ENCODE peak calls at places on chromosomes 12 and 14, in ten cellular contexts. One of them, this sample, is unnamed.

GRCh38 chr14:22375321-22375930 is 213.6 kb downstream of the DAD1 start:
- DNase-seq in testis: no peak
- DNase-seq in NB4: peak
- DNase-seq in tibial nerve: peak
- DNase-seq in GM12892: no peak
- DNase-seq in erythroblast: peak
- DNase-seq in A549: peak
- DNase-seq in K562: peak
- DNase-seq in H1: no peak
- DNase-seq in body of pancreas: no peak
- DNase-seq in this sample: no peak

GRCh38 chr12:11397366-11397765 is 2.0 kb upstream of the PRB2 start:
- DNase-seq in testis: no peak
- DNase-seq in NB4: peak
- DNase-seq in tibial nerve: no peak
- DNase-seq in GM12892: no peak
- DNase-seq in erythroblast: no peak
- DNase-seq in A549: no peak
- DNase-seq in K562: no peak
- DNase-seq in H1: no peak
- DNase-seq in body of pancreas: no peak
- DNase-seq in this sample: no peak

GRCh38 chr12:62190921-62191746 is 69.1 kb upstream of the USP15 start:
- DNase-seq in testis: peak
- DNase-seq in NB4: no peak
- DNase-seq in tibial nerve: no peak
- DNase-seq in GM12892: peak
- DNase-seq in erythroblast: peak
- DNase-seq in A549: no peak
- DNase-seq in K562: no peak
- DNase-seq in H1: peak
- DNase-seq in body of pancreas: no peak
- DNase-seq in this sample: no peak

GRCh38 chr12:4269279-4269991 is 4.1 kb upstream of the CCND2 start:
- DNase-seq in testis: peak
- DNase-seq in NB4: peak
- DNase-seq in tibial nerve: peak
- DNase-seq in GM12892: no peak
- DNase-seq in erythroblast: peak
- DNase-seq in A549: no peak
- DNase-seq in K562: peak
- DNase-seq in H1: peak
- DNase-seq in body of pancreas: peak
- DNase-seq in this sample: peak

GRCh38 chr12:131892711-131893604 is 1.5 kb upstream of the ULK1 start:
- DNase-seq in testis: no peak
- DNase-seq in NB4: no peak
- DNase-seq in tibial nerve: no peak
- DNase-seq in GM12892: no peak
- DNase-seq in erythroblast: no peak
- DNase-seq in A549: no peak
- DNase-seq in K562: no peak
- DNase-seq in H1: no peak
- DNase-seq in body of pancreas: no peak
- DNase-seq in this sample: no peak

GRCh38 chr14:101477648-101478047 is 83.6 kb upstream of the DIO3 start:
- DNase-seq in testis: peak
- DNase-seq in NB4: no peak
- DNase-seq in tibial nerve: no peak
- DNase-seq in GM12892: no peak
- DNase-seq in erythroblast: no peak
- DNase-seq in A549: no peak
- DNase-seq in K562: no peak
- DNase-seq in H1: no peak
- DNase-seq in body of pancreas: no peak
- DNase-seq in this sample: peak

GRCh38 chr12:20017772-20018171 is 350.6 kb upstream of the PDE3A start:
- DNase-seq in testis: no peak
- DNase-seq in NB4: no peak
- DNase-seq in tibial nerve: no peak
- DNase-seq in GM12892: no peak
- DNase-seq in erythroblast: no peak
- DNase-seq in A549: no peak
- DNase-seq in K562: no peak
- DNase-seq in H1: no peak
- DNase-seq in body of pancreas: no peak
- DNase-seq in this sample: no peak

GRCh38 chr14:95255487-95255886 is 64.2 kb downstream of the CLMN start:
- DNase-seq in testis: no peak
- DNase-seq in NB4: peak
- DNase-seq in tibial nerve: peak
- DNase-seq in GM12892: no peak
- DNase-seq in erythroblast: peak
- DNase-seq in A549: peak
- DNase-seq in K562: peak
- DNase-seq in H1: peak
- DNase-seq in body of pancreas: peak
- DNase-seq in this sample: peak

GRCh38 chr12:113950873-113951272 is 15.3 kb downstream of the RBM19 start:
- DNase-seq in testis: no peak
- DNase-seq in NB4: no peak
- DNase-seq in tibial nerve: no peak
- DNase-seq in GM12892: no peak
- DNase-seq in erythroblast: no peak
- DNase-seq in A549: no peak
- DNase-seq in K562: no peak
- DNase-seq in H1: no peak
- DNase-seq in body of pancreas: no peak
- DNase-seq in this sample: no peak

GRCh38 chr14:68343534-68344093 is 449.3 kb downstream of the ZFP36L1 start:
- DNase-seq in testis: no peak
- DNase-seq in NB4: no peak
- DNase-seq in tibial nerve: no peak
- DNase-seq in GM12892: no peak
- DNase-seq in erythroblast: no peak
- DNase-seq in A549: no peak
- DNase-seq in K562: no peak
- DNase-seq in H1: no peak
- DNase-seq in body of pancreas: no peak
- DNase-seq in this sample: no peak

GRCh38 chr12:7103837-7104236 is 5.2 kb downstream of the C1RL start:
- DNase-seq in testis: no peak
- DNase-seq in NB4: no peak
- DNase-seq in tibial nerve: no peak
- DNase-seq in GM12892: no peak
- DNase-seq in erythroblast: no peak
- DNase-seq in A549: no peak
- DNase-seq in K562: no peak
- DNase-seq in H1: no peak
- DNase-seq in body of pancreas: no peak
- DNase-seq in this sample: no peak

GRCh38 chr12:98296462-98297079 is 218.8 kb upstream of the TMPO start:
- DNase-seq in testis: no peak
- DNase-seq in NB4: no peak
- DNase-seq in tibial nerve: no peak
- DNase-seq in GM12892: no peak
- DNase-seq in erythroblast: no peak
- DNase-seq in A549: no peak
- DNase-seq in K562: no peak
- DNase-seq in H1: peak
- DNase-seq in body of pancreas: no peak
- DNase-seq in this sample: no peak

GRCh38 chr12:85951823-85952222 is 77.7 kb downstream of the NTS start:
- DNase-seq in testis: no peak
- DNase-seq in NB4: peak
- DNase-seq in tibial nerve: no peak
- DNase-seq in GM12892: no peak
- DNase-seq in erythroblast: peak
- DNase-seq in A549: peak
- DNase-seq in K562: no peak
- DNase-seq in H1: no peak
- DNase-seq in body of pancreas: no peak
- DNase-seq in this sample: no peak

GRCh38 chr12:6192604-6193380 is 7.4 kb upstream of the CD9 start:
- DNase-seq in testis: no peak
- DNase-seq in NB4: no peak
- DNase-seq in tibial nerve: no peak
- DNase-seq in GM12892: no peak
- DNase-seq in erythroblast: no peak
- DNase-seq in A549: no peak
- DNase-seq in K562: no peak
- DNase-seq in H1: no peak
- DNase-seq in body of pancreas: no peak
- DNase-seq in this sample: no peak

GRCh38 chr14:26233126-26233525 is 364.7 kb downstream of the NOVA1 start:
- DNase-seq in testis: no peak
- DNase-seq in NB4: no peak
- DNase-seq in tibial nerve: no peak
- DNase-seq in GM12892: no peak
- DNase-seq in erythroblast: no peak
- DNase-seq in A549: no peak
- DNase-seq in K562: no peak
- DNase-seq in H1: no peak
- DNase-seq in body of pancreas: no peak
- DNase-seq in this sample: no peak

GRCh38 chr12:72465940-72466630 is 193.9 kb downstream of the TRHDE start:
- DNase-seq in testis: no peak
- DNase-seq in NB4: no peak
- DNase-seq in tibial nerve: no peak
- DNase-seq in GM12892: no peak
- DNase-seq in erythroblast: peak
- DNase-seq in A549: no peak
- DNase-seq in K562: peak
- DNase-seq in H1: no peak
- DNase-seq in body of pancreas: peak
- DNase-seq in this sample: no peak

GRCh38 chr12:95633049-95633545 is 81.8 kb upstream of the USP44 start:
- DNase-seq in testis: no peak
- DNase-seq in NB4: peak
- DNase-seq in tibial nerve: no peak
- DNase-seq in GM12892: no peak
- DNase-seq in erythroblast: peak
- DNase-seq in A549: peak
- DNase-seq in K562: no peak
- DNase-seq in H1: no peak
- DNase-seq in body of pancreas: no peak
- DNase-seq in this sample: peak

GRCh38 chr14:89011727-89012271 is 187.3 kb downstream of the TTC8 start:
- DNase-seq in testis: no peak
- DNase-seq in NB4: no peak
- DNase-seq in tibial nerve: no peak
- DNase-seq in GM12892: no peak
- DNase-seq in erythroblast: no peak
- DNase-seq in A549: peak
- DNase-seq in K562: peak
- DNase-seq in H1: no peak
- DNase-seq in body of pancreas: no peak
- DNase-seq in this sample: no peak

GRCh38 chr12:6295187-6295811 is 15.2 kb upstream of the PLEKHG6 start:
- DNase-seq in testis: no peak
- DNase-seq in NB4: no peak
- DNase-seq in tibial nerve: no peak
- DNase-seq in GM12892: no peak
- DNase-seq in erythroblast: no peak
- DNase-seq in A549: peak
- DNase-seq in K562: peak
- DNase-seq in H1: no peak
- DNase-seq in body of pancreas: peak
- DNase-seq in this sample: peak

GRCh38 chr14:93564918-93565317 is 134.2 kb downstream of the UNC79 start:
- DNase-seq in testis: no peak
- DNase-seq in NB4: no peak
- DNase-seq in tibial nerve: no peak
- DNase-seq in GM12892: no peak
- DNase-seq in erythroblast: no peak
- DNase-seq in A549: no peak
- DNase-seq in K562: no peak
- DNase-seq in H1: no peak
- DNase-seq in body of pancreas: no peak
- DNase-seq in this sample: no peak

GRCh38 chr14:50038398-50039119 is 77.8 kb downstream of the VCPKMT start:
- DNase-seq in testis: no peak
- DNase-seq in NB4: peak
- DNase-seq in tibial nerve: no peak
- DNase-seq in GM12892: peak
- DNase-seq in erythroblast: peak
- DNase-seq in A549: peak
- DNase-seq in K562: peak
- DNase-seq in H1: no peak
- DNase-seq in body of pancreas: no peak
- DNase-seq in this sample: no peak
- TF ChIP-seq POLR2A in testis: no peak
- TF ChIP-seq POLR2A in NB4: no peak
- TF ChIP-seq POLR2A in tibial nerve: no peak
- TF ChIP-seq POLR2A in GM12892: peak
- TF ChIP-seq POLR2A in erythroblast: no peak
- TF ChIP-seq POLR2A in A549: no peak
- TF ChIP-seq POLR2A in K562: no peak
- TF ChIP-seq POLR2A in H1: no peak
- TF ChIP-seq POLR2A in body of pancreas: no peak
- TF ChIP-seq POLR2A in this sample: no peak

GRCh38 chr12:123453165-123453564 is 4.8 kb upstream of the SNRNP35 start:
- DNase-seq in testis: no peak
- DNase-seq in NB4: no peak
- DNase-seq in tibial nerve: no peak
- DNase-seq in GM12892: no peak
- DNase-seq in erythroblast: peak
- DNase-seq in A549: no peak
- DNase-seq in K562: no peak
- DNase-seq in H1: no peak
- DNase-seq in body of pancreas: no peak
- DNase-seq in this sample: no peak

GRCh38 chr12:123457980-123458779 is at the start of gene SNRNP35:
- DNase-seq in testis: peak
- DNase-seq in NB4: peak
- DNase-seq in tibial nerve: peak
- DNase-seq in GM12892: peak
- DNase-seq in erythroblast: peak
- DNase-seq in A549: peak
- DNase-seq in K562: peak
- DNase-seq in H1: peak
- DNase-seq in body of pancreas: peak
- DNase-seq in this sample: peak
- TF ChIP-seq POLR2A in testis: no peak
- TF ChIP-seq POLR2A in NB4: peak
- TF ChIP-seq POLR2A in tibial nerve: peak
- TF ChIP-seq POLR2A in GM12892: peak
- TF ChIP-seq POLR2A in erythroblast: peak
- TF ChIP-seq POLR2A in A549: peak
- TF ChIP-seq POLR2A in K562: peak
- TF ChIP-seq POLR2A in H1: peak
- TF ChIP-seq POLR2A in body of pancreas: peak
- TF ChIP-seq POLR2A in this sample: no peak

GRCh38 chr12:22539055-22539454 is 5.3 kb downstream of the C2CD5 start:
- DNase-seq in testis: no peak
- DNase-seq in NB4: peak
- DNase-seq in tibial nerve: no peak
- DNase-seq in GM12892: no peak
- DNase-seq in erythroblast: no peak
- DNase-seq in A549: no peak
- DNase-seq in K562: no peak
- DNase-seq in H1: no peak
- DNase-seq in body of pancreas: no peak
- DNase-seq in this sample: no peak
- TF ChIP-seq POLR2A in testis: no peak
- TF ChIP-seq POLR2A in NB4: no peak
- TF ChIP-seq POLR2A in tibial nerve: no peak
- TF ChIP-seq POLR2A in GM12892: no peak
- TF ChIP-seq POLR2A in erythroblast: no peak
- TF ChIP-seq POLR2A in A549: no peak
- TF ChIP-seq POLR2A in K562: no peak
- TF ChIP-seq POLR2A in H1: no peak
- TF ChIP-seq POLR2A in body of pancreas: no peak
- TF ChIP-seq POLR2A in this sample: no peak

GRCh38 chr12:109093022-109093918 is at the start of gene ALKBH2:
- DNase-seq in testis: peak
- DNase-seq in NB4: peak
- DNase-seq in tibial nerve: peak
- DNase-seq in GM12892: peak
- DNase-seq in erythroblast: peak
- DNase-seq in A549: peak
- DNase-seq in K562: peak
- DNase-seq in H1: peak
- DNase-seq in body of pancreas: peak
- DNase-seq in this sample: peak
- TF ChIP-seq POLR2A in testis: no peak
- TF ChIP-seq POLR2A in NB4: peak
- TF ChIP-seq POLR2A in tibial nerve: peak
- TF ChIP-seq POLR2A in GM12892: peak
- TF ChIP-seq POLR2A in erythroblast: peak
- TF ChIP-seq POLR2A in A549: peak
- TF ChIP-seq POLR2A in K562: peak
- TF ChIP-seq POLR2A in H1: peak
- TF ChIP-seq POLR2A in body of pancreas: peak
- TF ChIP-seq POLR2A in this sample: no peak